ENCODE peak calls at places on chromosomes 7 and 10, in seven cellular contexts. O is GM12865, Q is PC-3, W is fibroblast of lung, Y is keratinocyte, X is kidney, U is IMR-90. P is an unnamed sample.

GRCh38 chr10:74750848-74751274 is 75.5 kb upstream of the KAT6B start:
- DNase-seq in O (peak), Q (no peak), W (no peak), Y (no peak), X (no peak), U (no peak), P (no peak)

GRCh38 chr10:48289652-48290238 is 15.2 kb upstream of the FRMPD2 start:
- DNase-seq in O (peak), Q (peak), W (peak), Y (peak), X (no peak), U (peak), P (peak)

GRCh38 chr10:14618669-14619068 is 156.0 kb downstream of the FAM107B start:
- DNase-seq in O (no peak), Q (no peak), W (no peak), Y (no peak), X (no peak), U (no peak), P (no peak)

GRCh38 chr7:69599879-69600764 is 1.8 kb downstream of the AUTS2 start:
- DNase-seq in O (peak), Q (no peak), W (peak), Y (no peak), X (no peak), U (no peak), P (peak)

GRCh38 chr7:50206521-50207250 is 97.8 kb upstream of the IKZF1 start:
- DNase-seq in O (no peak), Q (no peak), W (no peak), Y (no peak), X (peak), U (no peak), P (no peak)

GRCh38 chr7:156176039-156176438 is 363.8 kb upstream of the SHH start:
- DNase-seq in O (no peak), Q (no peak), W (no peak), Y (no peak), X (no peak), U (no peak), P (no peak)

GRCh38 chr7:4109481-4110110 is 572.5 kb upstream of the FOXK1 start:
- DNase-seq in O (no peak), Q (no peak), W (no peak), Y (no peak), X (no peak), U (no peak), P (no peak)

GRCh38 chr7:1638113-1638726 is 31.9 kb upstream of the ELFN1 start:
- DNase-seq in O (no peak), Q (no peak), W (no peak), Y (no peak), X (peak), U (no peak), P (peak)

GRCh38 chr7:107854989-107855388 is 36.0 kb upstream of the DLD start:
- DNase-seq in O (no peak), Q (peak), W (peak), Y (no peak), X (no peak), U (peak), P (no peak)

GRCh38 chr10:6062101-6062771 is at the start of gene IL2RA:
- DNase-seq in O (no peak), Q (no peak), W (no peak), Y (no peak), X (no peak), U (no peak), P (no peak)

GRCh38 chr7:77912293-77912692 is 113.7 kb downstream of the PHTF2 start:
- DNase-seq in O (no peak), Q (no peak), W (no peak), Y (no peak), X (no peak), U (no peak), P (no peak)
- TF ChIP-seq CTCF in O (no peak), Q (no peak), W (no peak), Y (no peak), X (no peak), U (no peak), P (no peak)

GRCh38 chr10:92552310-92552709 is 21.6 kb downstream of the IDE start:
- DNase-seq in O (peak), Q (no peak), W (no peak), Y (no peak), X (no peak), U (no peak), P (no peak)
- TF ChIP-seq CTCF in O (peak), Q (peak), W (no peak), Y (peak), X (no peak), U (no peak), P (no peak)

GRCh38 chr7:102453319-102453718 is 11.3 kb downstream of the ALKBH4 start:
- DNase-seq in O (no peak), Q (no peak), W (no peak), Y (no peak), X (no peak), U (no peak), P (no peak)

GRCh38 chr7:102452451-102452850 is 12.2 kb downstream of the ALKBH4 start:
- DNase-seq in O (no peak), Q (no peak), W (no peak), Y (no peak), X (no peak), U (no peak), P (no peak)

GRCh38 chr7:102449136-102449535 is 15.5 kb downstream of the ALKBH4 start:
- DNase-seq in O (no peak), Q (no peak), W (no peak), Y (no peak), X (no peak), U (no peak), P (no peak)

GRCh38 chr7:102450242-102450641 is 14.4 kb downstream of the ALKBH4 start:
- DNase-seq in O (peak), Q (peak), W (no peak), Y (no peak), X (no peak), U (no peak), P (no peak)

DNA sequence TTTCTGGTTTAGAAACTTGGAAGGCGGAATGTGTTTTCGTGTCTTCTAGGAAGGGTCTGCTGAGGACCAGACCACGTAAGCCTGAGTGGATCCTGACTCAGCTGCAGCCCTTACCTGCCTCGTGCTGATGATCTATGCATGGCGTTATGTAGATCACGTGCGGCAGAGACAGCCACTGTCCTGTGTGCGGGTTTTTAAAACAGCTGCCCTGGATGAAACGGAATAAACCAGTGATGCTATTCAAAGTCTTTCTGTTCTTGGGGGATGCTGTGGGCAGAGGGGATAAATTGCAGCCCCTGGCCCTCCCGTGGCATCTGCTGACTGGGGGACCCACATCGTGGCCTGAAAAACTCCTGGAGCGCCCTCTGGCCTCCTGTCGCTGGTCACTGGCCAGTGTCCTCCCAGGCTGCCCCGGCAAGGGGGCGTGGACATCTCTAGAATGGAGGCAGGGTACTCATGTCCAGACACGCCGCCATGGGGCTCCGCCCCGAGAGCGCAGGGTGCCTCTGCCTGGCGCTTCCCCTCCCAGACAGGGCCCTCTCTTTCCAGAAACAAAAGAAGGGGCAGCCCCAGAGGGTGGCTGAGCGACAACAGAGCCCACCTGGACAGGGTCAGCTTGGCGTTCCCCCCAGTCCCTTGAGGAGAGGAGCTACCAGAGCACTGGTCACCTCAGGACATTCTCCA is 13.2 kb downstream of the ALKBH4 start:
- DNase-seq in O (no peak), Q (no peak), W (no peak), Y (peak), X (no peak), U (no peak), P (peak)
- TF ChIP-seq CTCF in O (no peak), Q (no peak), W (no peak), Y (no peak), X (no peak), U (no peak), P (no peak)

DNA sequence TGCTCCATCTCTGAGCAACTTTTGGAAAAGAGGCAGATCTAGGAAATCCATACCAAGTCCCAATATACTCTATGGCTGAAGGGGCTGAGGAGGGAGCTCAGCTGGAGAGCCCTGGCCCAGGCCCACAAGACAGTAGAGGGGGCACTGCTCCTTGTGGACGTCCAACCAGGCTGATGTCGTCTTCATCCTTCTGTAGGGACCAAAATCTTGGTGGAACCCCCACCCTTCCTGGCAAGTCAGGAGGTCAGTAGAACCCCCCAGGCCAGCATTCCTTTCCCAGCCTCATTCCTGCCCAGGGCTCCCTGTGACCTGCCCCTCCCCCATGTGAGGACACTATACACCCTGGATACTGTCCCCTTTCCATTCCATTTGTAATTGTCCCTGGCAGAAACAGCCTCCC is 152.0 kb downstream of the PLXNA4 start:
- DNase-seq in O (no peak), Q (no peak), W (no peak), Y (no peak), X (no peak), U (no peak), P (no peak)
- TF ChIP-seq CTCF in O (no peak), Q (no peak), W (no peak), Y (no peak), X (no peak), U (no peak), P (no peak)

GRCh38 chr7:143492799-143493568 is 15.3 kb downstream of the TAS2R41 start:
- DNase-seq in O (no peak), Q (no peak), W (no peak), Y (no peak), X (no peak), U (peak), P (no peak)

GRCh38 chr7:143495806-143496672 is 18.4 kb downstream of the TAS2R41 start:
- DNase-seq in O (no peak), Q (no peak), W (no peak), Y (no peak), X (no peak), U (no peak), P (no peak)

GRCh38 chr7:143493755-143494154 is 16.1 kb downstream of the TAS2R41 start:
- DNase-seq in O (no peak), Q (no peak), W (no peak), Y (no peak), X (no peak), U (no peak), P (no peak)

GRCh38 chr7:143492043-143492471 is 14.4 kb downstream of the TAS2R41 start:
- DNase-seq in O (no peak), Q (peak), W (peak), Y (no peak), X (no peak), U (peak), P (no peak)

GRCh38 chr7:143494622-143495021 is 16.9 kb downstream of the TAS2R41 start:
- DNase-seq in O (no peak), Q (peak), W (no peak), Y (no peak), X (no peak), U (peak), P (no peak)
- TF ChIP-seq CTCF in O (no peak), Q (peak), W (no peak), Y (no peak), X (no peak), U (peak), P (no peak)

GRCh38 chr10:81843042-81843441 is 32.0 kb upstream of the NRG3 start:
- DNase-seq in O (no peak), Q (no peak), W (no peak), Y (no peak), X (no peak), U (no peak), P (no peak)

GRCh38 chr10:81838950-81839349 is 36.0 kb upstream of the NRG3 start:
- DNase-seq in O (no peak), Q (no peak), W (no peak), Y (no peak), X (no peak), U (no peak), P (peak)
- TF ChIP-seq CTCF in O (peak), Q (no peak), W (no peak), Y (peak), X (no peak), U (no peak), P (peak)

GRCh38 chr7:7596156-7596555 is 29.5 kb downstream of the MIOS start:
- DNase-seq in O (no peak), Q (no peak), W (no peak), Y (no peak), X (no peak), U (no peak), P (no peak)

DNA sequence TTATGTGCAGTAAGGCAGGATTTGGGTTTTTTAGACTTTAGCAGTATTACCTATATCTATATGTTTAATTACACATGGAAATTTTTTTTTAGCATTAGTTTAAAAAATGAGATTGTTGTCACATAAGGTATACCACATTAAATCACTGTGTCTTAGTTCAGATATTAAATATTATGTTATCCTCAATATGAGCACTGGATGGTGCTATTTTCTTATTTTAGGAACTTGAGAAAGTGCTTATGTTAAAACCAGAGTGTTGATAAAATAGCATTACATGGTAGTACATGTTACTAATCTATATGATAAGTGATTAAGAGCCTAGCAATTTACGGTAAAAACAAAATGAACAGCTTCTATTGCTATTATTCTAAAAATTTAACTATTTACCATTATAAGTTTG is 28.8 kb downstream of the MIOS start:
- DNase-seq in O (no peak), Q (peak), W (peak), Y (no peak), X (no peak), U (peak), P (no peak)
- TF ChIP-seq CTCF in O (no peak), Q (peak), W (no peak), Y (no peak), X (peak), U (peak), P (no peak)

GRCh38 chr10:4984971-4985594 is 18.6 kb downstream of the AKR1C2 start:
- DNase-seq in O (no peak), Q (no peak), W (no peak), Y (no peak), X (peak), U (peak), P (no peak)

GRCh38 chr10:4983615-4984216 is 19.9 kb downstream of the AKR1C2 start:
- DNase-seq in O (no peak), Q (no peak), W (no peak), Y (no peak), X (no peak), U (no peak), P (no peak)

GRCh38 chr10:4981722-4982471 is 18.7 kb downstream of the AKR1C1 start:
- DNase-seq in O (peak), Q (peak), W (peak), Y (peak), X (no peak), U (peak), P (peak)

GRCh38 chr10:4982764-4983226 is 19.6 kb downstream of the AKR1C1 start:
- DNase-seq in O (no peak), Q (peak), W (peak), Y (no peak), X (peak), U (peak), P (no peak)

GRCh38 chr10:4984223-4984622 is 19.4 kb downstream of the AKR1C2 start:
- DNase-seq in O (no peak), Q (no peak), W (no peak), Y (no peak), X (no peak), U (no peak), P (no peak)
- TF ChIP-seq CTCF in O (no peak), Q (no peak), W (no peak), Y (no peak), X (no peak), U (no peak), P (no peak)

P was measured in nephron progenitor cell.